ENCODE peak calls at places on chromosome 5, in nine cellular contexts. G is left ventricle myocardium inferior, M is lung, S is neural crest cell, U is WTC11, C is GM13977, P is nephron progenitor cell, F is endothelial cell, D is psoas muscle. L is an unnamed sample.

GRCh38 chr5:178182158-178182876 is 4.9 kb downstream of the GMCL2 start:
- DNase-seq in G (no peak), M (no peak), S (no peak), U (no peak), C (no peak), P (no peak), F (peak), D (no peak), L (no peak)

GRCh38 chr5:149414405-149415244 is 35.5 kb upstream of the IL17B start:
- DNase-seq in G (peak), M (no peak), S (no peak), U (no peak), C (no peak), P (no peak), F (no peak), D (peak), L (no peak)

GRCh38 chr5:63923914-63924313 is 38.3 kb downstream of the HTR1A start:
- DNase-seq in G (no peak), M (peak), S (no peak), U (no peak), C (no peak), P (no peak), F (no peak), D (no peak), L (no peak)

GRCh38 chr5:172096184-172096941 is 89.9 kb upstream of the FBXW11 start:
- DNase-seq in G (peak), M (no peak), S (no peak), U (no peak), C (no peak), P (peak), F (no peak), D (no peak), L (no peak)

GRCh38 chr5:69300537-69301203 is 31.9 kb downstream of the CCDC125 start:
- DNase-seq in G (no peak), M (no peak), S (no peak), U (no peak), C (no peak), P (no peak), F (no peak), D (no peak), L (no peak)

GRCh38 chr5:139657363-139658321 is 9.5 kb downstream of the CXXC5 start:
- DNase-seq in G (no peak), M (no peak), S (no peak), U (no peak), C (no peak), P (no peak), F (no peak), D (no peak), L (no peak)

GRCh38 chr5:61162832-61163567 is 732 bp upstream of the SMIM15 start:
- DNase-seq in G (no peak), M (no peak), S (no peak), U (no peak), C (peak), P (no peak), F (no peak), D (no peak), L (no peak)

GRCh38 chr5:96177303-96177869 is 215.7 kb upstream of the ELL2 start:
- DNase-seq in G (no peak), M (no peak), S (no peak), U (no peak), C (peak), P (no peak), F (no peak), D (no peak), L (no peak)

GRCh38 chr5:95591490-95591901 is 28.4 kb upstream of the GPR150 start:
- DNase-seq in G (no peak), M (no peak), S (no peak), U (no peak), C (peak), P (no peak), F (no peak), D (no peak), L (no peak)

GRCh38 chr5:135240781-135241360 is 158.2 kb downstream of the MACROH2A1 start:
- DNase-seq in G (no peak), M (no peak), S (no peak), U (no peak), C (no peak), P (no peak), F (no peak), D (no peak), L (peak)

GRCh38 chr5:131749723-131750470 is 46.9 kb downstream of the FNIP1 start:
- DNase-seq in G (no peak), M (no peak), S (no peak), U (no peak), C (no peak), P (no peak), F (no peak), D (no peak), L (no peak)

GRCh38 chr5:111755942-111756353 is 1.0 kb downstream of the NREP start:
- DNase-seq in G (no peak), M (no peak), S (no peak), U (no peak), C (no peak), P (no peak), F (no peak), D (no peak), L (no peak)

GRCh38 chr5:71882826-71883744 is 164.0 kb downstream of the CARTPT start:
- DNase-seq in G (peak), M (no peak), S (no peak), U (no peak), C (no peak), P (no peak), F (no peak), D (no peak), L (no peak)

GRCh38 chr5:152389209-152389608 is 15.9 kb downstream of the NMUR2 start:
- DNase-seq in G (no peak), M (no peak), S (no peak), U (no peak), C (no peak), P (no peak), F (no peak), D (no peak), L (no peak)

GRCh38 chr5:137752873-137753226 is 1.3 kb downstream of the HNRNPA0 start:
- DNase-seq in G (no peak), M (peak), S (no peak), U (peak), C (no peak), P (no peak), F (peak), D (no peak), L (no peak)

GRCh38 chr5:156479864-156480263 is 152.9 kb downstream of the SGCD start:
- DNase-seq in G (no peak), M (no peak), S (no peak), U (no peak), C (no peak), P (no peak), F (no peak), D (peak), L (no peak)

GRCh38 chr5:180021900-180022299 is 49.7 kb downstream of the RNF130 start:
- DNase-seq in G (no peak), M (no peak), S (no peak), U (no peak), C (no peak), P (no peak), F (no peak), D (no peak), L (no peak)

GRCh38 chr5:56489272-56489671 is 256.1 kb upstream of the ANKRD55 start:
- DNase-seq in G (no peak), M (no peak), S (no peak), U (no peak), C (no peak), P (no peak), F (no peak), D (no peak), L (no peak)

GRCh38 chr5:149781612-149782011 is 51.5 kb downstream of the PPARGC1B start:
- DNase-seq in G (no peak), M (no peak), S (no peak), U (no peak), C (no peak), P (no peak), F (no peak), D (no peak), L (no peak)

GRCh38 chr5:43428034-43428712 is 16.0 kb upstream of the CCL28 start:
- DNase-seq in G (no peak), M (no peak), S (no peak), U (no peak), C (no peak), P (no peak), F (no peak), D (no peak), L (no peak)

GRCh38 chr5:66616495-66617222 is 20.5 kb downstream of the MAST4 start:
- DNase-seq in G (no peak), M (peak), S (no peak), U (no peak), C (no peak), P (no peak), F (no peak), D (no peak), L (no peak)

GRCh38 chr5:81842795-81843377 is 92.0 kb upstream of the SSBP2 start:
- DNase-seq in G (no peak), M (no peak), S (no peak), U (no peak), C (no peak), P (no peak), F (no peak), D (no peak), L (no peak)

GRCh38 chr5:98433673-98434072 is 339.8 kb upstream of the RGMB start:
- DNase-seq in G (no peak), M (no peak), S (no peak), U (no peak), C (no peak), P (no peak), F (no peak), D (no peak), L (no peak)

GRCh38 chr5:30392897-30393296 is 800.6 kb upstream of the CDH6 start:
- DNase-seq in G (no peak), M (no peak), S (no peak), U (no peak), C (no peak), P (no peak), F (no peak), D (peak), L (no peak)

GRCh38 chr5:172266676-172267092 is 16.9 kb downstream of the UBTD2 start:
- DNase-seq in G (no peak), M (no peak), S (no peak), U (no peak), C (no peak), P (peak), F (no peak), D (no peak), L (no peak)

GRCh38 chr5:135979510-135979909 is 24.7 kb upstream of the LECT2 start:
- DNase-seq in G (no peak), M (no peak), S (no peak), U (no peak), C (no peak), P (no peak), F (no peak), D (no peak), L (no peak)

GRCh38 chr5:14463629-14464028 is 118.0 kb upstream of the OTULINL start:
- DNase-seq in G (no peak), M (no peak), S (no peak), U (no peak), C (no peak), P (no peak), F (no peak), D (no peak), L (no peak)

GRCh38 chr5:135033026-135033861 is 784 bp downstream of the PITX1 start:
- DNase-seq in G (peak), M (no peak), S (no peak), U (peak), C (no peak), P (peak), F (no peak), D (peak), L (no peak)

GRCh38 chr5:72702881-72703434 is 113.5 kb upstream of the TNPO1 start:
- DNase-seq in G (no peak), M (no peak), S (no peak), U (no peak), C (no peak), P (peak), F (no peak), D (no peak), L (no peak)

GRCh38 chr5:57244331-57244730 is 70.5 kb downstream of the GPBP1 start:
- DNase-seq in G (no peak), M (no peak), S (no peak), U (no peak), C (no peak), P (no peak), F (no peak), D (no peak), L (no peak)

GRCh38 chr5:150783422-150783928 is 4.9 kb downstream of the SMIM3 start:
- DNase-seq in G (peak), M (peak), S (no peak), U (no peak), C (peak), P (no peak), F (no peak), D (peak), L (no peak)

GRCh38 chr5:35920890-35921289 is 17.5 kb downstream of the CAPSL start:
- DNase-seq in G (no peak), M (no peak), S (peak), U (peak), C (no peak), P (peak), F (peak), D (no peak), L (no peak)

GRCh38 chr5:108748010-108748353 is 285 bp downstream of the FER start:
- DNase-seq in G (no peak), M (no peak), S (no peak), U (no peak), C (no peak), P (no peak), F (no peak), D (no peak), L (no peak)

GRCh38 chr5:78287169-78287568 is 7.3 kb downstream of the AP3B1 start:
- DNase-seq in G (no peak), M (no peak), S (no peak), U (no peak), C (no peak), P (no peak), F (no peak), D (no peak), L (no peak)

GRCh38 chr5:6582507-6583048 is 50.3 kb downstream of the NSUN2 start:
- DNase-seq in G (no peak), M (peak), S (no peak), U (no peak), C (no peak), P (no peak), F (no peak), D (peak), L (no peak)

GRCh38 chr5:129899454-129899853 is 4.8 kb upstream of the CHSY3 start:
- DNase-seq in G (no peak), M (no peak), S (no peak), U (no peak), C (no peak), P (no peak), F (no peak), D (no peak), L (no peak)

GRCh38 chr5:125227333-125228075 is 481.1 kb upstream of the ZNF608 start:
- DNase-seq in G (no peak), M (no peak), S (peak), U (peak), C (no peak), P (peak), F (peak), D (no peak), L (no peak)

GRCh38 chr5:169503899-169504298 is 79.7 kb upstream of the SPDL1 start:
- DNase-seq in G (no peak), M (no peak), S (no peak), U (no peak), C (no peak), P (no peak), F (no peak), D (no peak), L (no peak)
- TF ChIP-seq CTCF in G (no peak), M (no peak), S (no peak), U (no peak), C (no peak), P (no peak), F (no peak), D (no peak), L (no peak)

GRCh38 chr5:158759276-158759675 is 340.4 kb downstream of the EBF1 start:
- DNase-seq in G (no peak), M (no peak), S (no peak), U (no peak), C (no peak), P (no peak), F (no peak), D (no peak), L (no peak)

GRCh38 chr5:158758666-158759065 is 341.1 kb downstream of the EBF1 start:
- DNase-seq in G (no peak), M (no peak), S (no peak), U (no peak), C (no peak), P (no peak), F (no peak), D (no peak), L (no peak)

GRCh38 chr5:158755971-158756370 is 343.7 kb downstream of the EBF1 start:
- DNase-seq in G (no peak), M (no peak), S (no peak), U (no peak), C (no peak), P (no peak), F (no peak), D (no peak), L (no peak)

GRCh38 chr5:158755221-158755620 is 344.5 kb downstream of the EBF1 start:
- DNase-seq in G (no peak), M (no peak), S (no peak), U (no peak), C (no peak), P (no peak), F (no peak), D (no peak), L (no peak)

GRCh38 chr5:158756873-158757272 is 342.8 kb downstream of the EBF1 start:
- DNase-seq in G (no peak), M (no peak), S (no peak), U (no peak), C (no peak), P (no peak), F (no peak), D (no peak), L (no peak)
- TF ChIP-seq CTCF in G (no peak), M (no peak), S (peak), U (no peak), C (no peak), P (no peak), F (no peak), D (no peak), L (peak)

GRCh38 chr5:431001-431710 is 11.8 kb upstream of the EXOC3 start:
- DNase-seq in G (no peak), M (no peak), S (peak), U (peak), C (peak), P (peak), F (peak), D (peak), L (peak)
- TF ChIP-seq CTCF in G (peak), M (peak), S (peak), U (peak), C (peak), P (peak), F (peak), D (peak), L (peak)

GRCh38 chr5:127417534-127417933 is 99.9 kb upstream of the PRRC1 start:
- DNase-seq in G (no peak), M (no peak), S (no peak), U (no peak), C (no peak), P (no peak), F (no peak), D (no peak), L (no peak)

GRCh38 chr5:127418378-127418777 is 99.1 kb upstream of the PRRC1 start:
- DNase-seq in G (no peak), M (no peak), S (no peak), U (no peak), C (no peak), P (no peak), F (no peak), D (no peak), L (no peak)

GRCh38 chr5:127419858-127420257 is 97.6 kb upstream of the PRRC1 start:
- DNase-seq in G (no peak), M (no peak), S (no peak), U (no peak), C (no peak), P (no peak), F (no peak), D (no peak), L (no peak)

GRCh38 chr5:127416896-127417295 is 100.5 kb upstream of the PRRC1 start:
- DNase-seq in G (no peak), M (no peak), S (no peak), U (no peak), C (no peak), P (no peak), F (no peak), D (no peak), L (no peak)

GRCh38 chr5:127419007-127419406 is 98.4 kb upstream of the PRRC1 start:
- DNase-seq in G (no peak), M (no peak), S (no peak), U (no peak), C (no peak), P (no peak), F (no peak), D (no peak), L (no peak)
- TF ChIP-seq CTCF in G (no peak), M (no peak), S (no peak), U (no peak), C (no peak), P (no peak), F (no peak), D (no peak), L (no peak)

DNA sequence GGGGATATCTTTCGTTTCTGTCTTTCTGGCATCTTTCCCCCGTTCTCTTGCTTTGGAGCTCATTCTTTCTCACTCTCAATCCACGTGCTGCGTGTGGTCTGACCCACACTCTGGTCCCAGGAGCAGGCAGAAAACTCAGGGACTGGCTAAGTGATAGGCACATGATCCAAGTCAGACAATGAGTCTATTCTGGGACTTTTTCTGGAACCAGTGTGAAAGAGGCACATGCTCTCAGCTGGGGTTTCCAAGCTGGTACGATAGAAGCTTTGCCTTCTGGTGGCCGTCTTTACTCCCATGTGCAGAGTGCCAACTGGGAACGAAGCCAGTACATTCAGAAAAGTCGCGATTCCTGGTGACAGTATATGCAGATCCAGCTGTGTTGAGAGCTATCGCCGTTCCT is 94.4 kb downstream of the PDZD2 start:
- DNase-seq in G (no peak), M (no peak), S (no peak), U (no peak), C (no peak), P (no peak), F (no peak), D (no peak), L (no peak)
- TF ChIP-seq CTCF in G (no peak), M (no peak), S (no peak), U (no peak), C (no peak), P (no peak), F (no peak), D (no peak), L (no peak)

DNA sequence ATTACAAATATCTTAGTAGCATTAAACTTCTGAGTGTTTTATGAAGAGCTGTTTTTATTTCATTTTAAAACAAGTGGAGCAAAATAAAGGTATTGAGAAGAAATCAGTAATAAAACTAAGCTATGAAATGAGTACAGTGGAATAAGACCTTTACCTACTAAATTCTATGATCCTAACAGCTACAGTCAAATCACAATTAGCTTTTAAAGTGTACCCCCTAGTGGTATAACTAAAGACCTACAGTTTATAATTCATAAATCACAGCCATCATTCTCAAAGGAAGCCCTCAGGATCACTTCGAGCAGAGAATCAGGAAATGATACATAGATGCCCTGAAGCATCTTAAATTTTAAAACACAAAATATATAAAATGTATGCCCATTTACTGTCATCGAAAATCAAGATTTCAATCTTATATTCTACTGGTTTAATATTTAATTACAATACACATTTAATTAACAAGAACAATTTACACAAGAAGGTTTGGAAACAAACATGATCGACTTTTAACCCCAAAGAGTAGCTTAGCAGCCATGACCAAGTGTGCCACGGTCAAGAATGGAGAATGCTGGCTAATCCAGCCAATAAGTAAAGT is 12.3 kb downstream of the CCNH start:
- DNase-seq in G (no peak), M (no peak), S (no peak), U (no peak), C (peak), P (no peak), F (no peak), D (no peak), L (no peak)
- TF ChIP-seq CTCF in G (peak), M (peak), S (peak), U (no peak), C (peak), P (peak), F (peak), D (peak), L (peak)

GRCh38 chr5:982377-983237 is 26.0 kb upstream of the NKD2 start:
- DNase-seq in G (no peak), M (no peak), S (peak), U (peak), C (no peak), P (peak), F (peak), D (peak), L (no peak)
- TF ChIP-seq CTCF in G (no peak), M (no peak), S (peak), U (peak), C (no peak), P (peak), F (peak), D (no peak), L (no peak)

DNA sequence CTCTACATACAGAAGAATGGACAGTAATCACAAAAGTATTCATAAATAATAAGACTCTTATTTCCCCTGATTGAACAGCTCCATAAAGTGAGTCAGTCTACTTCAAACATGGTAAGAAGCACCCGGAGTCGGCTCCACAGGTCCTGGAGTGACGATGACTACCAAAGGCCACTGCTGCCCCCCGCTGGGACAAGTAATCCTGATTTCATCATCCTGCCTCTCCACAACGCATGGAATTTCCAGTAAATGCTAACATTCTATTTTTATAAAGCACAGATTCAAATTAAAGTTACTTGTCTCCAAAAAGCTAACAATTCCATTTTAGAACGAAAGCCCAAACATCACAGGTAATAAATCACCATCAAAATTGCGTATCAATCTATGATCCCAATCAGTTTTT is 16.2 kb downstream of the ATPSCKMT start:
- DNase-seq in G (no peak), M (peak), S (peak), U (peak), C (no peak), P (peak), F (peak), D (no peak), L (peak)
- TF ChIP-seq CTCF in G (peak), M (no peak), S (peak), U (no peak), C (peak), P (peak), F (no peak), D (peak), L (peak)